ENCODE peak calls at places on chromosomes 5 and 9, in eight cellular contexts. O is cardiac muscle cell, H is prostate gland, V is psoas muscle, S is mammary epithelial cell, K is pancreas, I is Panc1, W is colonic mucosa. Y is an unnamed sample.

GRCh38 chr5:33810491-33811120 is 81.2 kb downstream of the ADAMTS12 start:
- DNase-seq in O (peak; percentile 71), V (peak; percentile 52), K (no peak), H (no peak), S (no peak), I (no peak), W (no peak), Y (no peak)

GRCh38 chr9:87695523-87695922 is 30.4 kb upstream of the CTSL start:
- DNase-seq in O (no peak), W (no peak), V (no peak), K (no peak), I (no peak), H (no peak), S (no peak), Y (no peak)

GRCh38 chr5:41831155-41831554 is 39.1 kb downstream of the OXCT1 start:
- DNase-seq in W (no peak), K (no peak), H (no peak), V (no peak), I (no peak), O (no peak), S (no peak), Y (no peak)

GRCh38 chr5:154771383-154771901 is 16.3 kb downstream of the LARP1 start:
- DNase-seq in K (no peak), O (peak; percentile 92), V (no peak), W (no peak), I (no peak), H (peak; percentile 10), S (peak; percentile 29), Y (peak; percentile 75)

GRCh38 chr9:127079741-127080140 is 42.7 kb downstream of the ANGPTL2 start:
- DNase-seq in V (no peak), S (no peak), O (no peak), I (no peak), W (no peak), H (no peak), K (no peak), Y (no peak)

GRCh38 chr9:99011161-99011709 is 67.5 kb downstream of the COL15A1 start:
- DNase-seq in I (no peak), O (peak; percentile 27), S (no peak), W (no peak), V (no peak), H (no peak), K (no peak), Y (no peak)

GRCh38 chr9:98625728-98626127 is 83.0 kb downstream of the GABBR2 start:
- DNase-seq in K (no peak), O (no peak), S (no peak), I (no peak), W (no peak), V (no peak), H (no peak), Y (peak; percentile 69)

GRCh38 chr9:95048225-95049087 is 269.1 kb downstream of the FANCC start:
- DNase-seq in K (peak; percentile 74), W (peak; percentile 82), V (peak; percentile 78), I (no peak), H (peak; percentile 79), S (peak; percentile 83), O (peak; percentile 52), Y (peak; percentile 93)

GRCh38 chr9:129141066-129142041 is 30.1 kb downstream of the PTPA start:
- DNase-seq in V (peak; percentile 70), K (peak; percentile 47), S (peak; percentile 69), H (peak; percentile 65), W (peak; percentile 65), O (peak; percentile 93), I (no peak), Y (no peak)

GRCh38 chr5:172429201-172429940 is 25.0 kb downstream of the SH3PXD2B start:
- DNase-seq in W (no peak), O (peak; percentile 95), S (no peak), K (no peak), H (no peak), V (no peak), I (no peak), Y (no peak)

GRCh38 chr9:69421908-69422801 is 97.1 kb downstream of the ENTREP1 start:
- DNase-seq in V (peak; percentile 67), H (peak; percentile 58), K (peak; percentile 22), S (peak; percentile 47), I (peak; percentile 22), W (peak; percentile 62), O (peak; percentile 73), Y (peak; percentile 86)

GRCh38 chr9:77816641-77817341 is 168.7 kb upstream of the GNA14 start:
- DNase-seq in I (no peak), K (no peak), V (no peak), O (no peak), H (no peak), W (no peak), S (no peak), Y (no peak)

GRCh38 chr5:1502046-1502736 is 21.6 kb downstream of the LPCAT1 start:
- DNase-seq in K (no peak), V (peak; percentile 74), I (no peak), O (no peak), S (no peak), W (peak; percentile 35), H (no peak), Y (peak; percentile 71)

GRCh38 chr5:167064199-167064811 is 1227.1 kb upstream of the WWC1 start:
- DNase-seq in S (no peak), H (no peak), W (no peak), V (no peak), O (no peak), K (no peak), I (no peak), Y (no peak)

GRCh38 chr5:23033864-23034263 is 180.7 kb upstream of the CDH12 start:
- DNase-seq in K (no peak), W (no peak), I (no peak), S (no peak), H (no peak), O (no peak), V (no peak), Y (no peak)

DNA sequence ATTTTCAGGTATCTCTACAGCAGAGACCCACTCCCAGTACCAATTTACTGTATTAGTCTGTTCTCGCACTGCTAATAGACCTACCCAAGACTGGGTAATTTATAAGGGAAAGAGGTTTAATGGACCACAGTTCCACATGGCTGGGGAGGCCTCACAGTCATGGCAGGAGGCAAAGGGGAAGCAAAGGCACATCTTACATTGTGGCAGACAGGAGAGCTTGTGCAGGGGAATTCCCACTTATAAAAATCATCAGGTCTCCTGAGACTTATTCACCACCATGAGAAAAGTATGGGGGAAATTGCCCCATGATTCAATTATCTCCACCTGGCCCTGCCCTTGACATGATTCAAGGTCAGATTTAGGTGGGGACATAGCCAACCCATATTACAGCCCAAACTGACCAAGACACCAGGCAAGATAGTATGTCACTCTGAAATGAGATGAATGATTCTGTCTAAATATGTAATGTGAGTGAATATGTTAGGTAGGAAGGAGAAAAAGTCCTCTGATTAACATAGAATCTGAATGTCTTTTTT is 182.5 kb upstream of the CDH12 start:
- DNase-seq in O (no peak), I (no peak), K (no peak), S (no peak), W (no peak), V (no peak), H (no peak), Y (no peak)
- H3K4me1 ChIP-seq in O (no peaks in the 10 kb centered on the region), I (no peaks in the 10 kb centered on the region), K (no peaks in the 10 kb centered on the region), S (no peaks in the 10 kb centered on the region), W (no peaks in the 10 kb centered on the region), V (no peaks in the 10 kb centered on the region), H (no peaks in the 10 kb centered on the region), Y (no peaks in the 10 kb centered on the region)

DNA sequence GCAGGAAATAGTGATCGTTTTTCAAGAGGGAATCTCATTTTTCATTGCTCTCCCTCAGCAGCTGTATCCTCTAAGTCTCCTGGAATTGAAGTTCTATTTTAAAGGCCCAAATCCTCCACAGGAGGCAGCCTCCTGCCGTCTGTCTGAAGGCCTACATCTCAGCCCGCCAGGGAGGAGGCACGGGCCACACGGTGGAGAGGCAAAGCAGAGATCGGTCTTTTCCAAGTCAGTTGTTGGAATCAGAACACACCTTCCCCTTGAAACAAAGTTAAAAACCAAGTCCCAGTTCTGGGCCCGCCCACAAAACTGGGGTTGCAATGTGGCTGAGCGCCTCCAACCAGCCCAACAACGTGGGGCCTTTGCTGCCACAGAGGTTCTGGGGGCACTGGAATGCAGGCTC is 68.7 kb downstream of the RAPGEF1 start:
- DNase-seq in V (no peak), K (no peak), O (no peak), H (no peak), I (no peak), S (no peak), W (no peak), Y (peak; percentile 68)
- TF ChIP-seq CTCF in V (no peak), K (no peak), O (no peak), H (no peak), I (no peak), S (no peak), W (no peak), Y (peak; percentile 63)

GRCh38 chr9:136759436-136760325 is 1.6 kb upstream of the LCN8 start:
- DNase-seq in V (peak; percentile 40), S (no peak), W (no peak), I (no peak), K (no peak), O (no peak), H (no peak), Y (no peak)

GRCh38 chr9:136762915-136763648 is 1.2 kb downstream of the LCN15 start:
- DNase-seq in H (no peak), K (no peak), V (peak; percentile 66), I (no peak), W (peak; percentile 73), S (no peak), O (peak; percentile 36), Y (peak; percentile 97)

GRCh38 chr9:136762221-136762691 is 2.1 kb downstream of the LCN15 start:
- DNase-seq in H (no peak), K (no peak), I (no peak), V (peak; percentile 52), S (no peak), W (no peak), O (no peak), Y (no peak)

GRCh38 chr9:136760424-136760823 is 2.4 kb upstream of the LCN8 start:
- DNase-seq in S (no peak), O (no peak), W (no peak), V (peak; percentile 52), K (no peak), I (no peak), H (no peak), Y (no peak)

DNA sequence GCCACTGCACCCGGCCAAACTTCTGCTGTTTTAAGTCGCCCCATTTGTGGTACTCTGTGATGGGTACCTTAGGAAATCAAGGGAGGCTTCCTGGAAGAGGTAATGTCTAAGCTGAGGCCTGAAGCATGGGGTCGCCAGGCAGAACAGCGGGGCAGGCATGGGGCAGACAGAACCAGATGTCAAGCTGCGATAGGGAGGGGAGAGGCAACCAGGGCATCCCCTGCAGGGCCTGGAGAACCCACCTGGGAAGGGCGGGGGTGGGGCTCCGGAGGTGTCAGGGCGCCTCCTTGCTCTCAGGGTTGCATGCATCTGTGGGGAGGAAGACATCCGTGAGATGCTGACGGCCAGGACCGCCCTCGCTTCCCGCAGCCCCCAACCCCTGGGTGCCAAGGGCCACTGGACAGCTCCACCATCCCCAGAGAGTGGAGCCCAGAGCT is 2.8 kb downstream of the LCN15 start:
- DNase-seq in H (no peak), I (no peak), S (no peak), O (no peak), K (no peak), W (no peak), V (peak; percentile 47), Y (no peak)
- H3K27me3 ChIP-seq in H (no peaks in the 10 kb centered on the region), I (no peaks in the 10 kb centered on the region), S (peaks cover 4% of the 10 kb centered on the region), O (no peaks in the 10 kb centered on the region), K (no peaks in the 10 kb centered on the region), W (no peaks in the 10 kb centered on the region), V (no peaks in the 10 kb centered on the region), Y (no peaks in the 10 kb centered on the region)

DNA sequence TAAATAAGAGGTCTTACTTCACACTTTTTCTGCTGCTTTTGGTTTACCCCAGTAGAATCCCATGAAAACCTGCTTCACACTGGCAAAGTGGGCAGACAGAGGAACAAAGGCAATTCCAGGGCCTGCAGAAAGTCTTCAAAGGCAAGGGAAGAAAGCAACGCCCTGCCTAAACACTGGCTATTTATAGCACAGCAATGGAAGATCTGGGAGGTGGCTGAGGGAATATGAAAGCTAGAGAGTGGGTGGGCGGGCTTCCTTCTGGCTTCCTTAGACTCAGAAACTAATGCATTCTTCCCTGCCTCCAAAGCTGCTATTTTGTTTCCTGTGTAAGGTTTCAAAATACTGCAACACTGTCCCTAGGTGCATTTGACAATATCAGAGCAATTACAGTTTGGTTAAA is 46.8 kb downstream of the ELAVL2 start:
- DNase-seq in W (peak; percentile 45), K (no peak), V (no peak), S (no peak), O (no peak), H (no peak), I (no peak), Y (peak; percentile 50)
- H3K4me1 ChIP-seq in W (no peaks in the 10 kb centered on the region), K (no peaks in the 10 kb centered on the region), V (peaks cover 6% of the 10 kb centered on the region), S (peaks cover 21% of the 10 kb centered on the region), O (peaks cover 31% of the 10 kb centered on the region), H (no peaks in the 10 kb centered on the region), I (no peaks in the 10 kb centered on the region), Y (peaks cover 5% of the 10 kb centered on the region)